ENCODE peak calls at places on chromosomes 1 and 21, in seven cellular contexts. One of them, this sample, is unnamed.

GRCh38 chr1:20847619-20848080 is 60.5 kb upstream of the HP1BP3 start:
- DNase-seq in spleen: no peak
- DNase-seq in fibroblast of mammary gland: peak; percentile 48
- DNase-seq in RWPE1: peak; percentile 16
- DNase-seq in CD8-positive, alpha-beta T cell: no peak
- DNase-seq in heart left ventricle: no peak
- DNase-seq in H9: no peak
- DNase-seq in this sample: no peak

GRCh38 chr1:75449998-75450397 is 160.9 kb downstream of the SLC44A5 start:
- DNase-seq in fibroblast of mammary gland: no peak
- DNase-seq in H9: no peak
- DNase-seq in CD8-positive, alpha-beta T cell: no peak
- DNase-seq in heart left ventricle: no peak
- DNase-seq in spleen: no peak
- DNase-seq in RWPE1: no peak
- DNase-seq in this sample: no peak

GRCh38 chr1:204102719-204103118 is 29.8 kb downstream of the SOX13 start:
- DNase-seq in RWPE1: peak; percentile 67
- DNase-seq in heart left ventricle: no peak
- DNase-seq in CD8-positive, alpha-beta T cell: no peak
- DNase-seq in spleen: no peak
- DNase-seq in H9: no peak
- DNase-seq in fibroblast of mammary gland: no peak
- DNase-seq in this sample: no peak

GRCh38 chr1:67710417-67710816 is 25.4 kb downstream of the GADD45A start:
- DNase-seq in heart left ventricle: peak; percentile 48
- DNase-seq in H9: no peak
- DNase-seq in CD8-positive, alpha-beta T cell: no peak
- DNase-seq in fibroblast of mammary gland: peak; percentile 82
- DNase-seq in spleen: no peak
- DNase-seq in RWPE1: no peak
- DNase-seq in this sample: no peak

GRCh38 chr1:91770675-91771074 is 115.3 kb downstream of the TGFBR3 start:
- DNase-seq in spleen: no peak
- DNase-seq in H9: no peak
- DNase-seq in heart left ventricle: no peak
- DNase-seq in fibroblast of mammary gland: no peak
- DNase-seq in RWPE1: no peak
- DNase-seq in CD8-positive, alpha-beta T cell: no peak
- DNase-seq in this sample: no peak

GRCh38 chr1:155844860-155845259 is 12.2 kb downstream of the GON4L start:
- DNase-seq in spleen: no peak
- DNase-seq in RWPE1: no peak
- DNase-seq in CD8-positive, alpha-beta T cell: no peak
- DNase-seq in heart left ventricle: no peak
- DNase-seq in H9: no peak
- DNase-seq in fibroblast of mammary gland: no peak
- DNase-seq in this sample: no peak

GRCh38 chr1:54887665-54888071 is 673 bp upstream of the DHCR24 start:
- DNase-seq in RWPE1: peak; percentile 48
- DNase-seq in heart left ventricle: no peak
- DNase-seq in H9: peak; percentile 41
- DNase-seq in spleen: no peak
- DNase-seq in CD8-positive, alpha-beta T cell: no peak
- DNase-seq in fibroblast of mammary gland: no peak
- DNase-seq in this sample: no peak

GRCh38 chr1:173477286-173478098 is at the start of gene PRDX6:
- DNase-seq in spleen: peak; percentile 98
- DNase-seq in H9: peak; percentile 32
- DNase-seq in RWPE1: peak; percentile 53
- DNase-seq in heart left ventricle: peak; percentile 92
- DNase-seq in fibroblast of mammary gland: peak; percentile 41
- DNase-seq in CD8-positive, alpha-beta T cell: peak; percentile 75
- DNase-seq in this sample: peak; percentile 61

GRCh38 chr1:43618521-43619313 is 31.2 kb upstream of the KDM4A start:
- DNase-seq in heart left ventricle: no peak
- DNase-seq in H9: no peak
- DNase-seq in fibroblast of mammary gland: no peak
- DNase-seq in spleen: no peak
- DNase-seq in RWPE1: no peak
- DNase-seq in CD8-positive, alpha-beta T cell: no peak
- DNase-seq in this sample: no peak

GRCh38 chr1:71753746-71754145 is 528.6 kb downstream of the NEGR1 start:
- DNase-seq in spleen: no peak
- DNase-seq in H9: no peak
- DNase-seq in RWPE1: no peak
- DNase-seq in fibroblast of mammary gland: no peak
- DNase-seq in heart left ventricle: no peak
- DNase-seq in CD8-positive, alpha-beta T cell: no peak
- DNase-seq in this sample: no peak

GRCh38 chr1:210792703-210793102 is 341.2 kb downstream of the KCNH1 start:
- DNase-seq in H9: no peak
- DNase-seq in fibroblast of mammary gland: peak; percentile 70
- DNase-seq in spleen: no peak
- DNase-seq in heart left ventricle: no peak
- DNase-seq in CD8-positive, alpha-beta T cell: no peak
- DNase-seq in RWPE1: peak; percentile 63
- DNase-seq in this sample: no peak

GRCh38 chr1:244599937-244600350 is 53.0 kb upstream of the DESI2 start:
- DNase-seq in H9: no peak
- DNase-seq in RWPE1: peak; percentile 94
- DNase-seq in fibroblast of mammary gland: peak; percentile 98
- DNase-seq in CD8-positive, alpha-beta T cell: no peak
- DNase-seq in heart left ventricle: no peak
- DNase-seq in spleen: no peak
- DNase-seq in this sample: no peak

GRCh38 chr1:99969260-99969728 is 502 bp upstream of the SLC35A3 start:
- DNase-seq in spleen: no peak
- DNase-seq in H9: no peak
- DNase-seq in CD8-positive, alpha-beta T cell: no peak
- DNase-seq in RWPE1: peak; percentile 10
- DNase-seq in fibroblast of mammary gland: no peak
- DNase-seq in heart left ventricle: no peak
- DNase-seq in this sample: no peak

GRCh38 chr21:26572668-26573381 is at the start of gene CYYR1:
- DNase-seq in fibroblast of mammary gland: no peak
- DNase-seq in spleen: peak; percentile 87
- DNase-seq in H9: peak; percentile 77
- DNase-seq in RWPE1: peak; percentile 9
- DNase-seq in CD8-positive, alpha-beta T cell: no peak
- DNase-seq in heart left ventricle: peak; percentile 29
- DNase-seq in this sample: no peak

GRCh38 chr1:34822202-34822601 is 29.4 kb downstream of the GJA4 start:
- DNase-seq in H9: no peak
- DNase-seq in fibroblast of mammary gland: no peak
- DNase-seq in spleen: no peak
- DNase-seq in heart left ventricle: no peak
- DNase-seq in CD8-positive, alpha-beta T cell: no peak
- DNase-seq in RWPE1: no peak
- DNase-seq in this sample: no peak

GRCh38 chr1:153358691-153358975 is 979 bp downstream of the S100A9 start:
- DNase-seq in H9: no peak
- DNase-seq in fibroblast of mammary gland: no peak
- DNase-seq in RWPE1: no peak
- DNase-seq in spleen: peak; percentile 35
- DNase-seq in heart left ventricle: no peak
- DNase-seq in CD8-positive, alpha-beta T cell: no peak
- DNase-seq in this sample: no peak

GRCh38 chr1:78535286-78535685 is 44.5 kb downstream of the PTGFR start:
- DNase-seq in CD8-positive, alpha-beta T cell: no peak
- DNase-seq in heart left ventricle: no peak
- DNase-seq in spleen: no peak
- DNase-seq in RWPE1: no peak
- DNase-seq in fibroblast of mammary gland: no peak
- DNase-seq in H9: no peak
- DNase-seq in this sample: no peak

GRCh38 chr1:27332536-27333281 is 9.1 kb upstream of the SYTL1 start:
- DNase-seq in H9: peak; percentile 73
- DNase-seq in CD8-positive, alpha-beta T cell: peak; percentile 37
- DNase-seq in heart left ventricle: no peak
- DNase-seq in RWPE1: no peak
- DNase-seq in fibroblast of mammary gland: peak; percentile 44
- DNase-seq in spleen: peak; percentile 89
- DNase-seq in this sample: no peak

GRCh38 chr1:113053344-113054138 is 19.5 kb upstream of the LRIG2 start:
- DNase-seq in spleen: no peak
- DNase-seq in H9: no peak
- DNase-seq in heart left ventricle: no peak
- DNase-seq in fibroblast of mammary gland: no peak
- DNase-seq in RWPE1: no peak
- DNase-seq in CD8-positive, alpha-beta T cell: no peak
- DNase-seq in this sample: no peak

GRCh38 chr1:167714851-167715652 is 6.7 kb upstream of the MPZL1 start:
- DNase-seq in spleen: peak; percentile 87
- DNase-seq in H9: peak; percentile 85
- DNase-seq in CD8-positive, alpha-beta T cell: peak; percentile 79
- DNase-seq in RWPE1: peak; percentile 81
- DNase-seq in heart left ventricle: peak; percentile 69
- DNase-seq in fibroblast of mammary gland: peak; percentile 85
- DNase-seq in this sample: peak; percentile 51

GRCh38 chr1:236099622-236100021 is 34.7 kb upstream of the NID1 start:
- DNase-seq in CD8-positive, alpha-beta T cell: no peak
- DNase-seq in H9: no peak
- DNase-seq in fibroblast of mammary gland: peak; percentile 21
- DNase-seq in spleen: peak; percentile 65
- DNase-seq in heart left ventricle: no peak
- DNase-seq in RWPE1: no peak
- DNase-seq in this sample: no peak

GRCh38 chr1:47742890-47743760 is 254.1 kb downstream of the TRABD2B start:
- DNase-seq in spleen: no peak
- DNase-seq in fibroblast of mammary gland: no peak
- DNase-seq in H9: no peak
- DNase-seq in CD8-positive, alpha-beta T cell: no peak
- DNase-seq in heart left ventricle: no peak
- DNase-seq in RWPE1: no peak
- DNase-seq in this sample: no peak

GRCh38 chr1:10980094-10980577 is 32.3 kb upstream of the TARDBP start:
- DNase-seq in spleen: no peak
- DNase-seq in H9: peak; percentile 97
- DNase-seq in heart left ventricle: peak; percentile 88
- DNase-seq in fibroblast of mammary gland: peak; percentile 33
- DNase-seq in RWPE1: peak; percentile 55
- DNase-seq in CD8-positive, alpha-beta T cell: no peak
- DNase-seq in this sample: no peak
- TF ChIP-seq CTCF in spleen: no peak
- TF ChIP-seq CTCF in H9: peak; percentile 52
- TF ChIP-seq CTCF in heart left ventricle: peak; percentile 16
- TF ChIP-seq CTCF in fibroblast of mammary gland: peak; percentile 11
- TF ChIP-seq CTCF in RWPE1: peak; percentile 56
- TF ChIP-seq CTCF in CD8-positive, alpha-beta T cell: no peak
- TF ChIP-seq CTCF in this sample: no peak

GRCh38 chr1:202002447-202002846 is 7.9 kb upstream of the ELF3 start:
- DNase-seq in RWPE1: no peak
- DNase-seq in fibroblast of mammary gland: no peak
- DNase-seq in CD8-positive, alpha-beta T cell: no peak
- DNase-seq in H9: no peak
- DNase-seq in heart left ventricle: no peak
- DNase-seq in spleen: no peak
- DNase-seq in this sample: no peak
- TF ChIP-seq CTCF in RWPE1: no peak
- TF ChIP-seq CTCF in fibroblast of mammary gland: no peak
- TF ChIP-seq CTCF in CD8-positive, alpha-beta T cell: no peak
- TF ChIP-seq CTCF in H9: no peak
- TF ChIP-seq CTCF in heart left ventricle: no peak
- TF ChIP-seq CTCF in spleen: no peak
- TF ChIP-seq CTCF in this sample: no peak

GRCh38 chr1:38330799-38331198 is 284.2 kb upstream of the POU3F1 start:
- DNase-seq in fibroblast of mammary gland: no peak
- DNase-seq in heart left ventricle: no peak
- DNase-seq in H9: no peak
- DNase-seq in RWPE1: no peak
- DNase-seq in spleen: no peak
- DNase-seq in CD8-positive, alpha-beta T cell: no peak
- DNase-seq in this sample: no peak
- TF ChIP-seq CTCF in fibroblast of mammary gland: no peak
- TF ChIP-seq CTCF in heart left ventricle: no peak
- TF ChIP-seq CTCF in H9: no peak
- TF ChIP-seq CTCF in RWPE1: no peak
- TF ChIP-seq CTCF in spleen: no peak
- TF ChIP-seq CTCF in CD8-positive, alpha-beta T cell: no peak
- TF ChIP-seq CTCF in this sample: no peak

GRCh38 chr1:209692745-209693504 is 11.7 kb upstream of the HSD11B1 start:
- DNase-seq in H9: peak; percentile 66
- DNase-seq in RWPE1: peak; percentile 65
- DNase-seq in CD8-positive, alpha-beta T cell: peak; percentile 40
- DNase-seq in spleen: peak; percentile 82
- DNase-seq in fibroblast of mammary gland: peak; percentile 85
- DNase-seq in heart left ventricle: peak; percentile 80
- DNase-seq in this sample: no peak

GRCh38 chr1:209692296-209692695 is 12.3 kb upstream of the HSD11B1 start:
- DNase-seq in H9: no peak
- DNase-seq in fibroblast of mammary gland: no peak
- DNase-seq in spleen: no peak
- DNase-seq in CD8-positive, alpha-beta T cell: no peak
- DNase-seq in RWPE1: no peak
- DNase-seq in heart left ventricle: no peak
- DNase-seq in this sample: no peak

GRCh38 chr1:209688746-209689234 is 13.6 kb downstream of the G0S2 start:
- DNase-seq in RWPE1: no peak
- DNase-seq in fibroblast of mammary gland: peak; percentile 60
- DNase-seq in CD8-positive, alpha-beta T cell: no peak
- DNase-seq in heart left ventricle: no peak
- DNase-seq in spleen: no peak
- DNase-seq in H9: no peak
- DNase-seq in this sample: no peak

GRCh38 chr1:209686319-209686718 is 11.1 kb downstream of the G0S2 start:
- DNase-seq in fibroblast of mammary gland: no peak
- DNase-seq in RWPE1: no peak
- DNase-seq in H9: no peak
- DNase-seq in heart left ventricle: no peak
- DNase-seq in CD8-positive, alpha-beta T cell: no peak
- DNase-seq in spleen: no peak
- DNase-seq in this sample: no peak

DNA sequence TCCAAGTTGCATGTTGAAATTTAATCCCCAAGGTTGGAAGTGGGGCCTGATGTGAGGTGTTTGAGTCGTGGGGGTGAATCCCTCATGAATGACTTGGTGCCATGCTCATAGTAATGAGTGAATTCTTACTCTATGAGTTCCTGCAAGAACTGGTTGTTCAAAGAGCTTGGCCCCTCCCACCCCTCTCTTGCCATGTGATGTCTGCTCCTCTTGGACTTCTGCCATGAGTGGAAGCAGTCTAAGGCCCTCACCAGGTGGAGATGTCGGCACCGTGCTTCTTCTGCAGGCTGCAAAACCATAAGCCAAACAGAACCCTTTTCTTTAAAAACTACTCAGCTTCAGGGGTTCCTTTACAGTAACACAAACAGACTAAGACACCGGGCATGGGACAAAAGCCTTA is 14.3 kb downstream of the G0S2 start:
- DNase-seq in RWPE1: no peak
- DNase-seq in CD8-positive, alpha-beta T cell: no peak
- DNase-seq in spleen: no peak
- DNase-seq in heart left ventricle: no peak
- DNase-seq in fibroblast of mammary gland: no peak
- DNase-seq in H9: no peak
- DNase-seq in this sample: no peak
- TF ChIP-seq CTCF in RWPE1: no peak
- TF ChIP-seq CTCF in CD8-positive, alpha-beta T cell: no peak
- TF ChIP-seq CTCF in spleen: no peak
- TF ChIP-seq CTCF in heart left ventricle: no peak
- TF ChIP-seq CTCF in fibroblast of mammary gland: no peak
- TF ChIP-seq CTCF in H9: no peak
- TF ChIP-seq CTCF in this sample: no peak

This sample was measured in D721Med.